ENCODE peak calls at places on chromosomes 7 and 10, in six cellular contexts. One of them, this sample, is unnamed.

GRCh38 chr7:64875658-64876406 is 27.2 kb upstream of the ZNF273 start:
- DNase-seq in H1: no peak
- DNase-seq in IMR-90: no peak
- DNase-seq in trophoblast cell: no peak
- DNase-seq in neuronal stem cell: no peak
- DNase-seq in mesenchymal stem cell: no peak
- DNase-seq in this sample: no peak

GRCh38 chr10:110781139-110781538 is 90.6 kb upstream of the PDCD4 start:
- DNase-seq in trophoblast cell: no peak
- DNase-seq in neuronal stem cell: no peak
- DNase-seq in mesenchymal stem cell: no peak
- DNase-seq in IMR-90: no peak
- DNase-seq in H1: no peak
- DNase-seq in this sample: no peak

GRCh38 chr10:1362589-1363465 is 306.6 kb downstream of the WDR37 start:
- DNase-seq in neuronal stem cell: no peak
- DNase-seq in H1: no peak
- DNase-seq in trophoblast cell: no peak
- DNase-seq in IMR-90: no peak
- DNase-seq in mesenchymal stem cell: no peak
- DNase-seq in this sample: no peak

GRCh38 chr7:42947531-42947930 is 15.4 kb downstream of the MRPL32 start:
- DNase-seq in H1: no peak
- DNase-seq in mesenchymal stem cell: peak
- DNase-seq in IMR-90: no peak
- DNase-seq in trophoblast cell: no peak
- DNase-seq in neuronal stem cell: no peak
- DNase-seq in this sample: no peak

GRCh38 chr7:83684928-83685327 is 36.0 kb upstream of the SEMA3E start:
- DNase-seq in IMR-90: no peak
- DNase-seq in H1: peak
- DNase-seq in trophoblast cell: peak
- DNase-seq in neuronal stem cell: no peak
- DNase-seq in mesenchymal stem cell: no peak
- DNase-seq in this sample: peak

GRCh38 chr7:121488251-121488650 is 92.1 kb upstream of the FAM3C start:
- DNase-seq in H1: no peak
- DNase-seq in neuronal stem cell: no peak
- DNase-seq in trophoblast cell: no peak
- DNase-seq in mesenchymal stem cell: no peak
- DNase-seq in IMR-90: no peak
- DNase-seq in this sample: no peak

GRCh38 chr10:5546891-5547683 is 22.3 kb downstream of the CALML3 start:
- DNase-seq in H1: no peak
- DNase-seq in neuronal stem cell: no peak
- DNase-seq in mesenchymal stem cell: peak
- DNase-seq in IMR-90: peak
- DNase-seq in trophoblast cell: peak
- DNase-seq in this sample: no peak

GRCh38 chr7:34093276-34093675 is 187.9 kb downstream of the BMPER start:
- DNase-seq in IMR-90: no peak
- DNase-seq in H1: no peak
- DNase-seq in mesenchymal stem cell: no peak
- DNase-seq in neuronal stem cell: no peak
- DNase-seq in trophoblast cell: no peak
- DNase-seq in this sample: no peak

GRCh38 chr7:16106869-16107268 is 314.5 kb downstream of the CRPPA start:
- DNase-seq in H1: no peak
- DNase-seq in IMR-90: no peak
- DNase-seq in neuronal stem cell: no peak
- DNase-seq in mesenchymal stem cell: no peak
- DNase-seq in trophoblast cell: no peak
- DNase-seq in this sample: no peak

GRCh38 chr7:17041324-17041723 is 159.5 kb upstream of the AGR3 start:
- DNase-seq in IMR-90: peak
- DNase-seq in H1: no peak
- DNase-seq in trophoblast cell: peak
- DNase-seq in neuronal stem cell: no peak
- DNase-seq in mesenchymal stem cell: peak
- DNase-seq in this sample: peak

GRCh38 chr7:1590476-1590875 is 20.6 kb upstream of the PSMG3 start:
- DNase-seq in trophoblast cell: no peak
- DNase-seq in H1: no peak
- DNase-seq in mesenchymal stem cell: no peak
- DNase-seq in neuronal stem cell: no peak
- DNase-seq in IMR-90: no peak
- DNase-seq in this sample: no peak

GRCh38 chr7:15866753-15867152 is 180.3 kb upstream of the MEOX2 start:
- DNase-seq in neuronal stem cell: no peak
- DNase-seq in IMR-90: no peak
- DNase-seq in H1: no peak
- DNase-seq in mesenchymal stem cell: no peak
- DNase-seq in trophoblast cell: no peak
- DNase-seq in this sample: no peak

GRCh38 chr10:109668137-109668536 is 255.2 kb downstream of the XPNPEP1 start:
- DNase-seq in trophoblast cell: no peak
- DNase-seq in neuronal stem cell: no peak
- DNase-seq in IMR-90: no peak
- DNase-seq in mesenchymal stem cell: no peak
- DNase-seq in H1: no peak
- DNase-seq in this sample: no peak

GRCh38 chr10:133159950-133160812 is at the start of gene KNDC1:
- DNase-seq in IMR-90: peak
- DNase-seq in neuronal stem cell: no peak
- DNase-seq in H1: no peak
- DNase-seq in trophoblast cell: no peak
- DNase-seq in mesenchymal stem cell: no peak
- DNase-seq in this sample: peak

GRCh38 chr10:59804220-59804619 is 51.0 kb upstream of the MRLN start:
- DNase-seq in trophoblast cell: no peak
- DNase-seq in H1: no peak
- DNase-seq in mesenchymal stem cell: no peak
- DNase-seq in neuronal stem cell: no peak
- DNase-seq in IMR-90: no peak
- DNase-seq in this sample: no peak

GRCh38 chr7:158432369-158433270 is 155.0 kb downstream of the PTPRN2 start:
- DNase-seq in trophoblast cell: no peak
- DNase-seq in IMR-90: no peak
- DNase-seq in mesenchymal stem cell: peak
- DNase-seq in H1: no peak
- DNase-seq in neuronal stem cell: no peak
- DNase-seq in this sample: no peak

GRCh38 chr10:3426190-3426845 is 253.7 kb upstream of the PITRM1 start:
- DNase-seq in IMR-90: peak
- DNase-seq in H1: no peak
- DNase-seq in trophoblast cell: peak
- DNase-seq in mesenchymal stem cell: peak
- DNase-seq in neuronal stem cell: no peak
- DNase-seq in this sample: no peak

DNA sequence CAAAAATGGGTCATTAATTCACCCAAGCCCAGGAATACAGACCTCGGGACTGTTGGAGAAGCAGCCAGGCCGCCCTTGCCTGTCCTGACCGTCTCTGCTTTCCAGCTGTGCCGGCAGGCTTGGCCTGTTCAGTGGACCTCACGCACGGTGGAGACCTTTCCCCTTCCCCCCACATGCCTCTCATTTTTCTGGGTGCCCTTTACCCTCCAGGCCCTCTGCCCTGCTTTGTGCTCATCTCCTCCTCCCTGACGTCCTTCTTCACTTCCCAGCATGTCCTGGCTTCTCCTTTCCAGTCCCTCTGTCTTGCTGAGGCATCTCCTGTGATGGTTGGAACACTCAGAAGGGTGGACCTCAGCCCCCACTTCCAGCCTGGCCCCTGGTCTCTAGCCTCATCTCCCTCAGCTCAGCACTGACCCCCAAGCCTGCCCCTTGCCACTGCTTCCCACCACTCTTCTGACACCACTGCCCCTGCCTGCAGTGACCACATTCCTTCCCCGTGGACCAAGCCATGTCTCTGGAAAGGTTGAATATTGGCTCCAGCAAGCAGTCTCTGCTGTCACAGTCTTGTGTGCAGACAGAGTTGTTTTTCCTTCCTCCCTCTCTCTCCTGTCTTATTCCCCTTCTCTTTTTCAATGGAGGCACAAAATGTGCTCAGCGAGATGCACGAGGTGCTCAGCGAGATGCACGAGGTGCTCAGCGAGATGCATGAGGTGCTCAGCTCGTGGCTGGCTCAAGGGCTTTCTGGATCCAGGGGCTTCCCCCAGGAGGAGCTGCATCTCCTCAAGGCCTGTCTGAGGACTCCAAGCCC is 14.9 kb downstream of the BAG3 start:
- DNase-seq in neuronal stem cell: no peak
- DNase-seq in trophoblast cell: peak
- DNase-seq in H1: no peak
- DNase-seq in IMR-90: peak
- DNase-seq in mesenchymal stem cell: peak
- DNase-seq in this sample: no peak
- H3K4me3 ChIP-seq in neuronal stem cell: no peak
- H3K4me3 ChIP-seq in trophoblast cell: no peak
- H3K4me3 ChIP-seq in H1: no peak
- H3K4me3 ChIP-seq in IMR-90: no peak
- H3K4me3 ChIP-seq in mesenchymal stem cell: no peak
- H3K4me3 ChIP-seq in this sample: no peak

GRCh38 chr7:31145339-31145738 is 93.2 kb downstream of the ADCYAP1R1 start:
- DNase-seq in IMR-90: no peak
- DNase-seq in mesenchymal stem cell: no peak
- DNase-seq in neuronal stem cell: no peak
- DNase-seq in H1: no peak
- DNase-seq in trophoblast cell: no peak
- DNase-seq in this sample: peak

GRCh38 chr7:31151849-31152248 is 99.7 kb downstream of the ADCYAP1R1 start:
- DNase-seq in trophoblast cell: no peak
- DNase-seq in mesenchymal stem cell: no peak
- DNase-seq in neuronal stem cell: no peak
- DNase-seq in IMR-90: no peak
- DNase-seq in H1: no peak
- DNase-seq in this sample: no peak

DNA sequence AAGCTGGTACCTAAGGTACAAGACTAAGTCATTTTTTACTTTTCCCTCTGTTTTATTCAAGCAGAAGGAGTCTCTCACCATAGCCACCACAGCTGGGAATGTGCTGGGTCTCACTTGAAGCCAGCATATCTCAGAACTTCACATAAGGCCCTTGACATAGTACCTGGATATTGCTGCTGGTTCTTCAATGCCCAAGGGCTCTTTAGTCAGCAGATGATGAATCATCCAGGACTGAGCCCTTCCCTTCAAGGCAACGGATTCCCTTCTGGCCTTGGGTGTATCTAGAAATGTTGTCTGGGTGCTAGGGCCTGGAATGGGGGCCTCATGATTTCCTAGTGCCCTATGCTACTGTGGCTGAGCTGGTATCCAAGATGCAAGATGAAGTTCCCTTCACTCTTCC is 93.9 kb downstream of the ADCYAP1R1 start:
- DNase-seq in neuronal stem cell: no peak
- DNase-seq in trophoblast cell: peak
- DNase-seq in H1: no peak
- DNase-seq in mesenchymal stem cell: no peak
- DNase-seq in IMR-90: no peak
- DNase-seq in this sample: no peak
- H3K4ac ChIP-seq in neuronal stem cell: no peak
- H3K4ac ChIP-seq in trophoblast cell: no peak
- H3K4ac ChIP-seq in H1: no peak
- H3K4ac ChIP-seq in mesenchymal stem cell: no peak
- H3K4ac ChIP-seq in IMR-90: no peak
- H3K4ac ChIP-seq in this sample: no peak

GRCh38 chr7:87038993-87039716 is 20.3 kb downstream of the ELAPOR2 start:
- DNase-seq in neuronal stem cell: no peak
- DNase-seq in IMR-90: no peak
- DNase-seq in H1: no peak
- DNase-seq in mesenchymal stem cell: peak
- DNase-seq in trophoblast cell: no peak
- DNase-seq in this sample: no peak
- H3K9ac ChIP-seq in neuronal stem cell: no peak
- H3K9ac ChIP-seq in IMR-90: no peak
- H3K9ac ChIP-seq in H1: peak
- H3K9ac ChIP-seq in mesenchymal stem cell: no peak
- H3K9ac ChIP-seq in trophoblast cell: no peak
- H3K9ac ChIP-seq in this sample: peak

DNA sequence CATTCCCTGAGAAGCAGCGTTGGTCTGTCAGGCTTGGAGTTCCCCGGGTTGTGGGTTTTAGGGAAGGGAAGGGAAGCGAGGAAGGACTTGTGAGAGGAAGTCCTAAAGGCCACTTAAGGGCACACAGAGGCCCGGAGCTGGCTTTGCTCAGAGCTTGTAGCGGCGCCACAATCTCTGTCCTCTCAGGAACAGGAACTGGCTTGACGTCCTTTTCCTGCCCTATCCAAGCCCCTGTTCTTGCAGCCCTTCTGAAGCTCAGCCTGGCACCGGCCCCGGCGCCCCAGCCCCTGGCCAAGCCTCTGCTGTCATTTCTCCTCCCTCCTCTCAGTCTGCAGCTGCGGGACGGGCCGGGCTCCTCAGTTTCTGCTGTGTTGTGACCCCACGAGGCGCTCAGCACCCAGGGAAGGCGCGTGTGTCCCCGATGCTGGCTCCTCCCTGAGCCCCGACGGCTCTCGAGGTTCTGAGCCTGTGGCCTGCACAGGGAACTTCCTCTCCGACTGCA is at the start of gene GIMAP8:
- DNase-seq in neuronal stem cell: no peak
- DNase-seq in H1: no peak
- DNase-seq in mesenchymal stem cell: no peak
- DNase-seq in IMR-90: no peak
- DNase-seq in trophoblast cell: no peak
- DNase-seq in this sample: no peak
- H3K4me3 ChIP-seq in neuronal stem cell: no peak
- H3K4me3 ChIP-seq in H1: no peak
- H3K4me3 ChIP-seq in mesenchymal stem cell: no peak
- H3K4me3 ChIP-seq in IMR-90: no peak
- H3K4me3 ChIP-seq in trophoblast cell: no peak
- H3K4me3 ChIP-seq in this sample: no peak

GRCh38 chr7:70694909-70695803 is 436.8 kb upstream of the GALNT17 start:
- DNase-seq in trophoblast cell: no peak
- DNase-seq in IMR-90: peak
- DNase-seq in neuronal stem cell: peak
- DNase-seq in H1: no peak
- DNase-seq in mesenchymal stem cell: peak
- DNase-seq in this sample: peak
- H3K4ac ChIP-seq in trophoblast cell: peak
- H3K4ac ChIP-seq in IMR-90: no peak
- H3K4ac ChIP-seq in neuronal stem cell: peak
- H3K4ac ChIP-seq in H1: peak
- H3K4ac ChIP-seq in mesenchymal stem cell: no peak
- H3K4ac ChIP-seq in this sample: peak